ENCODE peak calls at places on chromosomes 13 and 19, in seven cellular contexts. One of them, this sample, is unnamed.

GRCh38 chr19:58356971-58357797 is 3.9 kb upstream of the A1BG start:
- DNase-seq in AML-193: no peak
- DNase-seq in mesothelial cell of epicardium: no peak
- DNase-seq in CD8-positive, alpha-beta T cell: no peak
- DNase-seq in stimulated activated effector memory CD8-positive, alpha-beta T cell treated with anti-CD3 and anti-CD28 coated beads, Interleukin-12 subunit alpha, Interleukin-12 subunit beta, amount 100 ng/mL, for 72 hours: no peak
- DNase-seq in GM18507: no peak
- DNase-seq in NCI-H2081: no peak
- DNase-seq in this sample: no peak

GRCh38 chr13:107807306-107808073 is 407.8 kb downstream of the LIG4 start:
- DNase-seq in AML-193: no peak
- DNase-seq in mesothelial cell of epicardium: no peak
- DNase-seq in CD8-positive, alpha-beta T cell: no peak
- DNase-seq in stimulated activated effector memory CD8-positive, alpha-beta T cell treated with anti-CD3 and anti-CD28 coated beads, Interleukin-12 subunit alpha, Interleukin-12 subunit beta, amount 100 ng/mL, for 72 hours: no peak
- DNase-seq in GM18507: no peak
- DNase-seq in NCI-H2081: peak; percentile 90
- DNase-seq in this sample: no peak

GRCh38 chr13:98813993-98814392 is 61.5 kb upstream of the SLC15A1 start:
- DNase-seq in AML-193: no peak
- DNase-seq in mesothelial cell of epicardium: no peak
- DNase-seq in CD8-positive, alpha-beta T cell: no peak
- DNase-seq in stimulated activated effector memory CD8-positive, alpha-beta T cell treated with anti-CD3 and anti-CD28 coated beads, Interleukin-12 subunit alpha, Interleukin-12 subunit beta, amount 100 ng/mL, for 72 hours: no peak
- DNase-seq in GM18507: no peak
- DNase-seq in NCI-H2081: no peak
- DNase-seq in this sample: no peak

GRCh38 chr19:45820413-45821102 is 5.5 kb upstream of the RSPH6A start:
- DNase-seq in AML-193: no peak
- DNase-seq in mesothelial cell of epicardium: no peak
- DNase-seq in CD8-positive, alpha-beta T cell: no peak
- DNase-seq in stimulated activated effector memory CD8-positive, alpha-beta T cell treated with anti-CD3 and anti-CD28 coated beads, Interleukin-12 subunit alpha, Interleukin-12 subunit beta, amount 100 ng/mL, for 72 hours: no peak
- DNase-seq in GM18507: no peak
- DNase-seq in NCI-H2081: no peak
- DNase-seq in this sample: no peak

GRCh38 chr19:53868091-53868891 is 608 bp downstream of the MYADM start:
- DNase-seq in AML-193: no peak
- DNase-seq in mesothelial cell of epicardium: peak; percentile 75
- DNase-seq in CD8-positive, alpha-beta T cell: peak; percentile 61
- DNase-seq in stimulated activated effector memory CD8-positive, alpha-beta T cell treated with anti-CD3 and anti-CD28 coated beads, Interleukin-12 subunit alpha, Interleukin-12 subunit beta, amount 100 ng/mL, for 72 hours: no peak
- DNase-seq in GM18507: no peak
- DNase-seq in NCI-H2081: no peak
- DNase-seq in this sample: no peak

GRCh38 chr19:33947565-33947964 is 150.9 kb downstream of the KCTD15 start:
- DNase-seq in AML-193: no peak
- DNase-seq in mesothelial cell of epicardium: no peak
- DNase-seq in CD8-positive, alpha-beta T cell: no peak
- DNase-seq in stimulated activated effector memory CD8-positive, alpha-beta T cell treated with anti-CD3 and anti-CD28 coated beads, Interleukin-12 subunit alpha, Interleukin-12 subunit beta, amount 100 ng/mL, for 72 hours: no peak
- DNase-seq in GM18507: no peak
- DNase-seq in NCI-H2081: no peak
- DNase-seq in this sample: no peak

GRCh38 chr13:74278901-74279300 is 144.7 kb upstream of the KLF12 start:
- DNase-seq in AML-193: no peak
- DNase-seq in mesothelial cell of epicardium: no peak
- DNase-seq in CD8-positive, alpha-beta T cell: no peak
- DNase-seq in stimulated activated effector memory CD8-positive, alpha-beta T cell treated with anti-CD3 and anti-CD28 coated beads, Interleukin-12 subunit alpha, Interleukin-12 subunit beta, amount 100 ng/mL, for 72 hours: no peak
- DNase-seq in GM18507: no peak
- DNase-seq in NCI-H2081: no peak
- DNase-seq in this sample: no peak

GRCh38 chr13:30364876-30365275 is 57.4 kb upstream of the UBE2L5 start:
- DNase-seq in AML-193: no peak
- DNase-seq in mesothelial cell of epicardium: no peak
- DNase-seq in CD8-positive, alpha-beta T cell: no peak
- DNase-seq in stimulated activated effector memory CD8-positive, alpha-beta T cell treated with anti-CD3 and anti-CD28 coated beads, Interleukin-12 subunit alpha, Interleukin-12 subunit beta, amount 100 ng/mL, for 72 hours: no peak
- DNase-seq in GM18507: no peak
- DNase-seq in NCI-H2081: no peak
- DNase-seq in this sample: no peak

GRCh38 chr13:30818323-30818960 is 83.1 kb downstream of the ALOX5AP start:
- DNase-seq in AML-193: no peak
- DNase-seq in mesothelial cell of epicardium: no peak
- DNase-seq in CD8-positive, alpha-beta T cell: no peak
- DNase-seq in stimulated activated effector memory CD8-positive, alpha-beta T cell treated with anti-CD3 and anti-CD28 coated beads, Interleukin-12 subunit alpha, Interleukin-12 subunit beta, amount 100 ng/mL, for 72 hours: no peak
- DNase-seq in GM18507: no peak
- DNase-seq in NCI-H2081: no peak
- DNase-seq in this sample: no peak

GRCh38 chr13:74868044-74868443 is 613.9 kb downstream of the TBC1D4 start:
- DNase-seq in AML-193: no peak
- DNase-seq in mesothelial cell of epicardium: no peak
- DNase-seq in CD8-positive, alpha-beta T cell: no peak
- DNase-seq in stimulated activated effector memory CD8-positive, alpha-beta T cell treated with anti-CD3 and anti-CD28 coated beads, Interleukin-12 subunit alpha, Interleukin-12 subunit beta, amount 100 ng/mL, for 72 hours: no peak
- DNase-seq in GM18507: no peak
- DNase-seq in NCI-H2081: no peak
- DNase-seq in this sample: no peak

GRCh38 chr19:51129716-51130115 is 5.0 kb downstream of the SIGLEC9 start:
- DNase-seq in AML-193: no peak
- DNase-seq in mesothelial cell of epicardium: no peak
- DNase-seq in CD8-positive, alpha-beta T cell: no peak
- DNase-seq in stimulated activated effector memory CD8-positive, alpha-beta T cell treated with anti-CD3 and anti-CD28 coated beads, Interleukin-12 subunit alpha, Interleukin-12 subunit beta, amount 100 ng/mL, for 72 hours: no peak
- DNase-seq in GM18507: no peak
- DNase-seq in NCI-H2081: no peak
- DNase-seq in this sample: no peak

GRCh38 chr19:27906081-27906480 is 1306.9 kb downstream of the UQCRFS1 start:
- DNase-seq in AML-193: no peak
- DNase-seq in mesothelial cell of epicardium: no peak
- DNase-seq in CD8-positive, alpha-beta T cell: no peak
- DNase-seq in stimulated activated effector memory CD8-positive, alpha-beta T cell treated with anti-CD3 and anti-CD28 coated beads, Interleukin-12 subunit alpha, Interleukin-12 subunit beta, amount 100 ng/mL, for 72 hours: no peak
- DNase-seq in GM18507: no peak
- DNase-seq in NCI-H2081: no peak
- DNase-seq in this sample: no peak

GRCh38 chr13:91313581-91313980 is 33.9 kb upstream of the MIR17HG start:
- DNase-seq in AML-193: no peak
- DNase-seq in mesothelial cell of epicardium: no peak
- DNase-seq in CD8-positive, alpha-beta T cell: no peak
- DNase-seq in stimulated activated effector memory CD8-positive, alpha-beta T cell treated with anti-CD3 and anti-CD28 coated beads, Interleukin-12 subunit alpha, Interleukin-12 subunit beta, amount 100 ng/mL, for 72 hours: no peak
- DNase-seq in GM18507: no peak
- DNase-seq in NCI-H2081: no peak
- DNase-seq in this sample: no peak

GRCh38 chr13:96252903-96253302 is 163.0 kb downstream of the HS6ST3 start:
- DNase-seq in AML-193: no peak
- DNase-seq in mesothelial cell of epicardium: no peak
- DNase-seq in CD8-positive, alpha-beta T cell: no peak
- DNase-seq in stimulated activated effector memory CD8-positive, alpha-beta T cell treated with anti-CD3 and anti-CD28 coated beads, Interleukin-12 subunit alpha, Interleukin-12 subunit beta, amount 100 ng/mL, for 72 hours: no peak
- DNase-seq in GM18507: no peak
- DNase-seq in NCI-H2081: no peak
- DNase-seq in this sample: no peak

GRCh38 chr19:23913931-23914330 is 755 bp upstream of the ZNF726 start:
- DNase-seq in AML-193: no peak
- DNase-seq in mesothelial cell of epicardium: no peak
- DNase-seq in CD8-positive, alpha-beta T cell: no peak
- DNase-seq in stimulated activated effector memory CD8-positive, alpha-beta T cell treated with anti-CD3 and anti-CD28 coated beads, Interleukin-12 subunit alpha, Interleukin-12 subunit beta, amount 100 ng/mL, for 72 hours: no peak
- DNase-seq in GM18507: no peak
- DNase-seq in NCI-H2081: no peak
- DNase-seq in this sample: no peak

GRCh38 chr19:12893582-12893981 is 2.6 kb downstream of the GCDH start:
- DNase-seq in AML-193: no peak
- DNase-seq in mesothelial cell of epicardium: no peak
- DNase-seq in CD8-positive, alpha-beta T cell: no peak
- DNase-seq in stimulated activated effector memory CD8-positive, alpha-beta T cell treated with anti-CD3 and anti-CD28 coated beads, Interleukin-12 subunit alpha, Interleukin-12 subunit beta, amount 100 ng/mL, for 72 hours: no peak
- DNase-seq in GM18507: no peak
- DNase-seq in NCI-H2081: no peak
- DNase-seq in this sample: no peak

GRCh38 chr19:5470264-5470671 is 15.1 kb downstream of the ZNRF4 start:
- DNase-seq in AML-193: no peak
- DNase-seq in mesothelial cell of epicardium: no peak
- DNase-seq in CD8-positive, alpha-beta T cell: no peak
- DNase-seq in stimulated activated effector memory CD8-positive, alpha-beta T cell treated with anti-CD3 and anti-CD28 coated beads, Interleukin-12 subunit alpha, Interleukin-12 subunit beta, amount 100 ng/mL, for 72 hours: no peak
- DNase-seq in GM18507: no peak
- DNase-seq in NCI-H2081: no peak
- DNase-seq in this sample: no peak

GRCh38 chr13:20492641-20493040 is 33.0 kb downstream of the CRYL1 start:
- DNase-seq in AML-193: peak; percentile 58
- DNase-seq in mesothelial cell of epicardium: no peak
- DNase-seq in CD8-positive, alpha-beta T cell: no peak
- DNase-seq in stimulated activated effector memory CD8-positive, alpha-beta T cell treated with anti-CD3 and anti-CD28 coated beads, Interleukin-12 subunit alpha, Interleukin-12 subunit beta, amount 100 ng/mL, for 72 hours: peak; percentile 38
- DNase-seq in GM18507: no peak
- DNase-seq in NCI-H2081: peak; percentile 5
- DNase-seq in this sample: no peak

GRCh38 chr19:11499327-11499726 is 6.3 kb downstream of the ZNF653 start:
- DNase-seq in AML-193: no peak
- DNase-seq in mesothelial cell of epicardium: no peak
- DNase-seq in CD8-positive, alpha-beta T cell: no peak
- DNase-seq in stimulated activated effector memory CD8-positive, alpha-beta T cell treated with anti-CD3 and anti-CD28 coated beads, Interleukin-12 subunit alpha, Interleukin-12 subunit beta, amount 100 ng/mL, for 72 hours: no peak
- DNase-seq in GM18507: no peak
- DNase-seq in NCI-H2081: no peak
- DNase-seq in this sample: no peak

GRCh38 chr19:11541238-11541637 is 2.6 kb downstream of the CNN1 start:
- DNase-seq in AML-193: no peak
- DNase-seq in mesothelial cell of epicardium: no peak
- DNase-seq in CD8-positive, alpha-beta T cell: no peak
- DNase-seq in stimulated activated effector memory CD8-positive, alpha-beta T cell treated with anti-CD3 and anti-CD28 coated beads, Interleukin-12 subunit alpha, Interleukin-12 subunit beta, amount 100 ng/mL, for 72 hours: no peak
- DNase-seq in GM18507: no peak
- DNase-seq in NCI-H2081: no peak
- DNase-seq in this sample: no peak

GRCh38 chr13:73268306-73268705 is 209.5 kb downstream of the KLF5 start:
- DNase-seq in AML-193: no peak
- DNase-seq in mesothelial cell of epicardium: no peak
- DNase-seq in CD8-positive, alpha-beta T cell: no peak
- DNase-seq in stimulated activated effector memory CD8-positive, alpha-beta T cell treated with anti-CD3 and anti-CD28 coated beads, Interleukin-12 subunit alpha, Interleukin-12 subunit beta, amount 100 ng/mL, for 72 hours: no peak
- DNase-seq in GM18507: no peak
- DNase-seq in NCI-H2081: peak; percentile 7
- DNase-seq in this sample: no peak

GRCh38 chr19:28504139-28504538 is 708.8 kb downstream of the UQCRFS1 start:
- DNase-seq in AML-193: no peak
- DNase-seq in mesothelial cell of epicardium: no peak
- DNase-seq in CD8-positive, alpha-beta T cell: no peak
- DNase-seq in stimulated activated effector memory CD8-positive, alpha-beta T cell treated with anti-CD3 and anti-CD28 coated beads, Interleukin-12 subunit alpha, Interleukin-12 subunit beta, amount 100 ng/mL, for 72 hours: no peak
- DNase-seq in GM18507: no peak
- DNase-seq in NCI-H2081: no peak
- DNase-seq in this sample: no peak

GRCh38 chr13:112833551-112834257 is 135.3 kb upstream of the MCF2L start:
- DNase-seq in AML-193: no peak
- DNase-seq in mesothelial cell of epicardium: no peak
- DNase-seq in CD8-positive, alpha-beta T cell: no peak
- DNase-seq in stimulated activated effector memory CD8-positive, alpha-beta T cell treated with anti-CD3 and anti-CD28 coated beads, Interleukin-12 subunit alpha, Interleukin-12 subunit beta, amount 100 ng/mL, for 72 hours: no peak
- DNase-seq in GM18507: no peak
- DNase-seq in NCI-H2081: no peak
- DNase-seq in this sample: no peak

GRCh38 chr13:97537110-97537509 is 103.1 kb downstream of the RAP2A start:
- DNase-seq in AML-193: no peak
- DNase-seq in mesothelial cell of epicardium: no peak
- DNase-seq in CD8-positive, alpha-beta T cell: no peak
- DNase-seq in stimulated activated effector memory CD8-positive, alpha-beta T cell treated with anti-CD3 and anti-CD28 coated beads, Interleukin-12 subunit alpha, Interleukin-12 subunit beta, amount 100 ng/mL, for 72 hours: no peak
- DNase-seq in GM18507: no peak
- DNase-seq in NCI-H2081: no peak
- DNase-seq in this sample: peak; percentile 40

GRCh38 chr13:109672545-109672944 is 113.8 kb downstream of the IRS2 start:
- DNase-seq in AML-193: no peak
- DNase-seq in mesothelial cell of epicardium: no peak
- DNase-seq in CD8-positive, alpha-beta T cell: no peak
- DNase-seq in stimulated activated effector memory CD8-positive, alpha-beta T cell treated with anti-CD3 and anti-CD28 coated beads, Interleukin-12 subunit alpha, Interleukin-12 subunit beta, amount 100 ng/mL, for 72 hours: no peak
- DNase-seq in GM18507: no peak
- DNase-seq in NCI-H2081: no peak
- DNase-seq in this sample: no peak

This sample was measured in GM12878.